ENCODE peak calls at places on chromosome 17, in six cellular contexts. N, C, K, J, Q and Z are unnamed samples.
A peak's percentile ranks its signal among the peaks of the same experiment; 100 is the strongest.

GRCh38 chr17:44279586-44280344 is 11.8 kb upstream of the SLC4A1 start:
- DNase-seq in J (peak; percentile 88), N (no peak), C (peak; percentile 80), K (no peak), Q (no peak), Z (peak; percentile 27)

GRCh38 chr17:29588561-29589411 is 662 bp downstream of the GIT1 start:
- DNase-seq in C (peak; percentile 56), N (peak; percentile 42), Q (no peak), J (peak; percentile 34), K (peak; percentile 62), Z (peak; percentile 50)

GRCh38 chr17:39045948-39046679 is 78.9 kb upstream of the FBXO47 start:
- DNase-seq in N (no peak), J (no peak), Q (no peak), K (no peak), C (no peak), Z (no peak)

GRCh38 chr17:75163074-75163473 is 8.8 kb upstream of the JPT1 start:
- DNase-seq in C (no peak), J (no peak), N (no peak), Q (no peak), K (no peak), Z (no peak)

GRCh38 chr17:41697122-41697962 is 8.7 kb downstream of the EIF1 start:
- DNase-seq in J (peak; percentile 32), C (no peak), K (no peak), N (no peak), Q (no peak), Z (no peak)

GRCh38 chr17:10600551-10600950 is 51.1 kb upstream of the MYH2 start:
- DNase-seq in C (no peak), Q (no peak), N (no peak), J (peak; percentile 35), K (no peak), Z (no peak)

GRCh38 chr17:75996665-75997590 is 3.7 kb upstream of the CDK3 start:
- DNase-seq in J (peak; percentile 32), K (peak; percentile 26), N (no peak), C (no peak), Q (no peak), Z (peak; percentile 55)

GRCh38 chr17:1830288-1830687 is 483 bp downstream of the RPA1 start:
- DNase-seq in N (no peak), K (peak; percentile 8), Q (no peak), J (peak; percentile 5), C (no peak), Z (no peak)

GRCh38 chr17:76585649-76586593 is at the start of gene ST6GALNAC2:
- DNase-seq in C (no peak), Q (peak; percentile 29), J (peak; percentile 64), N (no peak), K (peak; percentile 39), Z (peak; percentile 46)

GRCh38 chr17:57745242-57745641 is at the start of gene CCDC182:
- DNase-seq in C (no peak), N (no peak), Q (no peak), J (no peak), K (no peak), Z (no peak)

GRCh38 chr17:81978901-81979298 is 1.5 kb downstream of the ASPSCR1 start:
- DNase-seq in J (no peak), K (no peak), C (no peak), N (no peak), Q (no peak), Z (no peak)

GRCh38 chr17:8504460-8505207 is 69.0 kb downstream of the NDEL1 start:
- DNase-seq in K (no peak), N (no peak), Q (no peak), J (no peak), C (no peak), Z (no peak)